ENCODE peak calls at places on chromosomes 4 and X, in nine cellular contexts. D is head of caudate nucleus; N is activated CD8-positive, alpha-beta T cell treated with anti-CD3 and anti-CD28 coated beads for 36 hours; W is iris pigment epithelial cell; P is GM04503; C is GM04504; S is fibroblast of lung; G is foreskin keratinocyte; T is C1 segment of cervical spinal cord. K is an unnamed sample.

GRCh38 chr4:33467291-33467690 is 2747.1 kb downstream of the PCDH7 start:
- DNase-seq in S (no peak), G (no peak), T (no peak), W (no peak), P (no peak), N (no peak), C (no peak), D (no peak), K (no peak)

GRCh38 chrX:110284159-110284558 is 33.7 kb downstream of the AMMECR1 start:
- DNase-seq in G (peak; percentile 85), S (peak; percentile 87), N (no peak), P (peak; percentile 86), C (peak; percentile 73), W (peak; percentile 86), T (no peak), D (no peak), K (peak; percentile 86)

GRCh38 chr4:113881256-113881655 is 98.2 kb downstream of the ARSJ start:
- DNase-seq in N (no peak), W (peak; percentile 63), C (no peak), P (no peak), S (peak; percentile 56), G (peak; percentile 35), D (no peak), T (no peak), K (peak; percentile 25)

GRCh38 chr4:2220016-2220620 is 21.8 kb downstream of the HAUS3 start:
- DNase-seq in D (peak; percentile 70), W (peak; percentile 63), S (peak; percentile 54), P (no peak), T (peak; percentile 76), G (peak; percentile 51), C (no peak), N (peak; percentile 88), K (peak; percentile 69)

GRCh38 chr4:188417181-188417580 is 277.9 kb downstream of the TRIML1 start:
- DNase-seq in D (no peak), C (no peak), W (no peak), P (no peak), G (no peak), T (no peak), S (no peak), N (no peak), K (no peak)

GRCh38 chr4:42676066-42676951 is 19.4 kb upstream of the ATP8A1 start:
- DNase-seq in S (no peak), G (no peak), T (no peak), W (no peak), P (no peak), N (no peak), C (no peak), D (no peak), K (no peak)

GRCh38 chrX:11298600-11298999 is 5.4 kb downstream of the AMELX start:
- DNase-seq in C (no peak), T (no peak), S (no peak), G (no peak), D (no peak), W (no peak), N (no peak), P (no peak), K (no peak)

GRCh38 chr4:25233737-25234389 is at the start of gene PI4K2B:
- DNase-seq in W (peak; percentile 74), P (peak; percentile 12), D (peak; percentile 63), T (peak; percentile 72), N (peak; percentile 93), S (peak; percentile 70), C (peak; percentile 63), G (peak; percentile 74), K (peak; percentile 86)

GRCh38 chr4:12360391-12360790 is 931.7 kb upstream of the HS3ST1 start:
- DNase-seq in S (no peak), T (no peak), D (no peak), C (no peak), W (no peak), P (no peak), G (peak; percentile 63), N (no peak), K (no peak)

GRCh38 chr4:7872264-7872771 is 67.3 kb downstream of the AFAP1 start:
- DNase-seq in S (peak; percentile 96), P (peak; percentile 85), T (peak; percentile 77), D (no peak), W (peak; percentile 93), G (peak; percentile 77), N (no peak), C (peak; percentile 88), K (peak; percentile 91)

K was measured in EL.